ENCODE peak calls at places on chromosomes 11 and 22, in four cellular contexts. One of them, this sample, is unnamed. For H3K4me1, the result is how much of the 10 kb centered on the place peaks cover.

GRCh38 chr11:58433638-58434203 is 5.8 kb upstream of the OR5B2 start:
- DNase-seq in PC-3: no peak
- DNase-seq in GM23338: no peak
- DNase-seq in HCT116: no peak
- DNase-seq in this sample: no peak

GRCh38 chr11:117199061-117199915 is at the start of gene TAGLN:
- DNase-seq in PC-3: peak
- DNase-seq in GM23338: peak
- DNase-seq in HCT116: no peak
- DNase-seq in this sample: peak

GRCh38 chr11:44316388-44317240 is 6.7 kb upstream of the ALX4 start:
- DNase-seq in PC-3: no peak
- DNase-seq in GM23338: peak
- DNase-seq in HCT116: no peak
- DNase-seq in this sample: no peak

GRCh38 chr11:68965901-68966868 is 14.6 kb downstream of the MRGPRD start:
- DNase-seq in GM23338: no peak
- DNase-seq in HCT116: no peak
- DNase-seq in PC-3: no peak
- DNase-seq in this sample: no peak

GRCh38 chr11:6943131-6943530 is 16.9 kb downstream of the ZNF215 start:
- DNase-seq in HCT116: no peak
- DNase-seq in PC-3: no peak
- DNase-seq in GM23338: no peak
- DNase-seq in this sample: no peak

GRCh38 chr11:65426839-65427690 is 4.5 kb downstream of the NEAT1 start:
- DNase-seq in GM23338: peak
- DNase-seq in HCT116: peak
- DNase-seq in PC-3: peak
- DNase-seq in this sample: peak

GRCh38 chr11:112625816-112626215 is 335.4 kb upstream of the NCAM1 start:
- DNase-seq in GM23338: no peak
- DNase-seq in PC-3: no peak
- DNase-seq in HCT116: no peak
- DNase-seq in this sample: no peak

GRCh38 chr11:44572884-44573283 is 7.4 kb downstream of the CD82 start:
- DNase-seq in GM23338: peak
- DNase-seq in HCT116: no peak
- DNase-seq in PC-3: no peak
- DNase-seq in this sample: no peak

GRCh38 chr22:44410396-44411056 is 87.5 kb downstream of the RTL6 start:
- DNase-seq in HCT116: no peak
- DNase-seq in GM23338: no peak
- DNase-seq in PC-3: no peak
- DNase-seq in this sample: no peak

GRCh38 chr11:1921576-1922141 is 2.2 kb downstream of the TNNT3 start:
- DNase-seq in GM23338: no peak
- DNase-seq in PC-3: no peak
- DNase-seq in HCT116: no peak
- DNase-seq in this sample: no peak

GRCh38 chr11:123696183-123696582 is 41.8 kb upstream of the SCN3B start:
- DNase-seq in PC-3: no peak
- DNase-seq in HCT116: no peak
- DNase-seq in GM23338: no peak
- DNase-seq in this sample: no peak

GRCh38 chr11:76763573-76764348 is 19.4 kb upstream of the TSKU start:
- DNase-seq in GM23338: no peak
- DNase-seq in PC-3: peak
- DNase-seq in HCT116: no peak
- DNase-seq in this sample: no peak

GRCh38 chr11:50182486-50182885 is 149.8 kb downstream of the OR4C45 start:
- DNase-seq in GM23338: no peak
- DNase-seq in PC-3: no peak
- DNase-seq in HCT116: no peak
- DNase-seq in this sample: no peak

GRCh38 chr11:19111809-19112208 is 5.2 kb upstream of the ZDHHC13 start:
- DNase-seq in GM23338: no peak
- DNase-seq in PC-3: no peak
- DNase-seq in HCT116: no peak
- DNase-seq in this sample: no peak

GRCh38 chr11:19110290-19110689 is 6.7 kb upstream of the ZDHHC13 start:
- DNase-seq in HCT116: no peak
- DNase-seq in PC-3: no peak
- DNase-seq in GM23338: no peak
- DNase-seq in this sample: no peak
- H3K4me1 ChIP-seq in HCT116: under half
- H3K4me1 ChIP-seq in PC-3: under half
- H3K4me1 ChIP-seq in GM23338: under half
- H3K4me1 ChIP-seq in this sample: under half

GRCh38 chr11:94185387-94186084 is 56.9 kb downstream of the PANX1 start:
- DNase-seq in PC-3: no peak
- DNase-seq in HCT116: no peak
- DNase-seq in GM23338: no peak
- DNase-seq in this sample: no peak
- TF ChIP-seq EZH2 in PC-3: no peak
- TF ChIP-seq EZH2 in HCT116: no peak
- TF ChIP-seq EZH2 in GM23338: no peak
- TF ChIP-seq EZH2 in this sample: no peak

GRCh38 chr11:109939176-109939810 is 153.9 kb upstream of the ZC3H12C start:
- DNase-seq in HCT116: peak
- DNase-seq in GM23338: peak
- DNase-seq in PC-3: peak
- DNase-seq in this sample: peak
- TF ChIP-seq EZH2phosphoT487 in HCT116: no peak
- TF ChIP-seq EZH2phosphoT487 in GM23338: no peak
- TF ChIP-seq EZH2phosphoT487 in PC-3: no peak
- TF ChIP-seq EZH2phosphoT487 in this sample: no peak

GRCh38 chr11:122198291-122198983 is 82.4 kb upstream of the BLID start:
- DNase-seq in PC-3: peak
- DNase-seq in HCT116: no peak
- DNase-seq in GM23338: no peak
- DNase-seq in this sample: no peak
- H3K4me1 ChIP-seq in PC-3: half or more
- H3K4me1 ChIP-seq in HCT116: half or more
- H3K4me1 ChIP-seq in GM23338: under half
- H3K4me1 ChIP-seq in this sample: under half

DNA sequence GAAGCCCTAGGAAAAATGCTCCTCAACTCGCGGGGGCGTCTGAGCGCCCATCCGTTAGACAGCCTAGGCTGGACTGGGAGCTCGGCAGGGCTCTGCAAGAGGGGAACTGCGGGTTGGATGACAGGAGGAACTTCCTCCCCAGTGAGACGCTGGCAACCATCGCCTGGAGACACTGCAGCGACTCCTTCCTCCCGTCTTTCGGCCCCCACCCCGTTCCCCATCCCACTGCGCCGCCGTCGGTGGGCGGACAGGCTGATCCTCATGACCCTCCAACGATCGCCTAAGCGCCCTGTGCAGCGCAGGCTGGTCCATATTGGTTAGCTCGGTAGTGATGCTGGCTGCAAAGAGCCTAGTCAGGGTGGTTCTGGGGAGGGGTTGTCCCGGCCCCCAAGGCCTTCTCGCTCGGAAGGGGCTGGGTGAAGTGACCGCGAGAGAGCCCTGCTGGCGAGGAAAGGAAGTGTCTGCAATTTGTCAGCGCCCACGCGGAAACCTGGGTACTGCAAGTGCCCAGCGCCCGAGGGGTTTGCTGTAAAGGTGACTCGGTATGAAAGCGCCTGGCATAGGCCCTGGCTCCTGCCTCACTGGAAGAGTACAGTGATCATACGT is 638 bp downstream of the NRGN start:
- DNase-seq in HCT116: no peak
- DNase-seq in PC-3: peak
- DNase-seq in GM23338: peak
- DNase-seq in this sample: no peak
- TF ChIP-seq EZH2 in HCT116: no peak
- TF ChIP-seq EZH2 in PC-3: no peak
- TF ChIP-seq EZH2 in GM23338: peak
- TF ChIP-seq EZH2 in this sample: peak

GRCh38 chr22:23752750-23753149 is 1.5 kb downstream of the VPREB3 start:
- DNase-seq in HCT116: no peak
- DNase-seq in PC-3: no peak
- DNase-seq in GM23338: no peak
- DNase-seq in this sample: no peak

GRCh38 chr22:23750744-23751440 is at the start of gene ZNF70:
- DNase-seq in HCT116: peak
- DNase-seq in GM23338: peak
- DNase-seq in PC-3: peak
- DNase-seq in this sample: peak

GRCh38 chr22:23750374-23750743 is 553 bp downstream of the ZNF70 start:
- DNase-seq in GM23338: no peak
- DNase-seq in HCT116: no peak
- DNase-seq in PC-3: no peak
- DNase-seq in this sample: no peak

GRCh38 chr22:23752090-23752691 is 1.3 kb upstream of the ZNF70 start:
- DNase-seq in GM23338: no peak
- DNase-seq in HCT116: no peak
- DNase-seq in PC-3: no peak
- DNase-seq in this sample: no peak

GRCh38 chr22:23751441-23751996 is 607 bp upstream of the ZNF70 start:
- DNase-seq in PC-3: no peak
- DNase-seq in GM23338: peak
- DNase-seq in HCT116: no peak
- DNase-seq in this sample: peak
- TF ChIP-seq EZH2phosphoT487 in PC-3: no peak
- TF ChIP-seq EZH2phosphoT487 in GM23338: no peak
- TF ChIP-seq EZH2phosphoT487 in HCT116: no peak
- TF ChIP-seq EZH2phosphoT487 in this sample: no peak

DNA sequence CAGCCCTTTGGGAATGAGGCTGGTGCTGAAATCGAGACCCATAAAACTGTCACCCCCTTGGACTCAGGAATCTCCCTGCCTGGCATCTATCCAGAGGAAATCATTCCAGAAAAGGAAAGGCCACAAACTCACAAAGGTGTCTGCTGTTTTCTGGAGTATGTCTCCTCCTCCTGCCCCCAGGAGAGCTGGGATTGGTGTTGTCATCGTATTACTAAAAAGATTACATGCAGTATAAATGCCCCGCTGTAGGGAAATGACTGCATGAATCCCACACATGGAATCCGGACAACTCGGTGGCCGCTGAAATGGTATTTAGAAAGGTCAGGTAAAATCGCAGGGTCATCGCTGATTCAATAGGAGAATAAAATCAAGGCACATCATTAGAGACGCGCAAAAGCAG is 18.9 kb upstream of the RFPL3 start:
- DNase-seq in GM23338: no peak
- DNase-seq in PC-3: no peak
- DNase-seq in HCT116: no peak
- DNase-seq in this sample: no peak
- H3K4me1 ChIP-seq in GM23338: under half
- H3K4me1 ChIP-seq in PC-3: under half
- H3K4me1 ChIP-seq in HCT116: under half
- H3K4me1 ChIP-seq in this sample: under half

DNA sequence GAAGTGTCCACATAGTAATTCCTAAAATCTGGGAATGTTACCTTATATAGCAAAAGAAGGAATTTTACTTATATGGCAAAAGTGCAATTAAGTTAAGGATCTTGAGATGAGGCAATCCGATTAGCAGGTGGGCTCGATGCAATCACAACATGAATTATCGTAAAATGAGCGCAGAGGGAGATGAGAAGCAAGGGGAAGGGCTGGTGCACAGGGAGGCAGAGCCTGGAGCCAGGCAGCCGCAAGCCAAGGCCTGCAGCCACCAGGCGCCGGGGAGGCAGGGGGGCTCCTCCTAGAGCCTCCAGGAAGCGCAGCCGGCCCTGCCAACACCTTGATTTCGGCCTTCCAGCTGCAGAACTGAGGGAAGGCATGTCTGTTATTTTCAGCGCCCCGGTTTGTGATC is 85.7 kb downstream of the CELSR1 start:
- DNase-seq in PC-3: no peak
- DNase-seq in HCT116: no peak
- DNase-seq in GM23338: no peak
- DNase-seq in this sample: no peak
- TF ChIP-seq EZH2 in PC-3: no peak
- TF ChIP-seq EZH2 in HCT116: no peak
- TF ChIP-seq EZH2 in GM23338: no peak
- TF ChIP-seq EZH2 in this sample: no peak

DNA sequence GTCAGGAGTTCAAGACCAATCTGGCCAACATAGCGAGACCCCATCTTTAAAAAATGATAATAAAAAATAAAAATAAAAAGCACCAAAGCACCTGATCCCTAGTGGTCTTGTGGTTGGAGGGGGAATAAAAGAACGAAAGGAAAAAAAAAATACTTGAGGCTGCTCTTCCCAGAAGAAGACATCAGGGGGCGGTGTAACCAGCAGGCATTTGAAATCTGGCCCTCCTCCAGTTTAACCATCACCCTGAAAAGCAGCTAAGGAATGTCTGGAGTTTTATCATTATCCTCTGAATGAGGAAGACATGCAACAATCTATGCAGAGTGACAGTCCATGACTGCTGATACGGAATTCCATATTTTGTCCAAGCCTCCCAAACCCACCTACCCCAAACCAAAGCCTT is 5.6 kb upstream of the KCTD17 start:
- DNase-seq in GM23338: peak
- DNase-seq in PC-3: peak
- DNase-seq in HCT116: no peak
- DNase-seq in this sample: peak
- TF ChIP-seq EZH2phosphoT487 in GM23338: no peak
- TF ChIP-seq EZH2phosphoT487 in PC-3: no peak
- TF ChIP-seq EZH2phosphoT487 in HCT116: no peak
- TF ChIP-seq EZH2phosphoT487 in this sample: no peak

This sample was measured in hepatocyte.